ENCODE peak calls at places on chromosomes 13 and 19, in ten cellular contexts. E, G, W, Y, T, Z, M, X, P and L are unnamed samples.

GRCh38 chr13:39870197-39870746 is 214.8 kb downstream of the COG6 start:
- DNase-seq in M (no peak), Z (no peak), G (no peak), Y (no peak), W (no peak), E (no peak), X (no peak), T (no peak), P (no peak), L (no peak)

GRCh38 chr19:5908773-5909442 is 4.2 kb downstream of the VMAC start:
- DNase-seq in E (no peak), M (no peak), X (no peak), T (no peak), P (no peak), Y (no peak), Z (no peak), W (no peak), G (peak; percentile 75), L (peak; percentile 32)

GRCh38 chr19:57559008-57559403 is 657 bp downstream of the ZNF550 start:
- DNase-seq in G (no peak), E (no peak), X (peak; percentile 31), Y (peak; percentile 72), M (peak; percentile 30), P (peak; percentile 14), T (peak; percentile 23), Z (peak; percentile 21), W (peak; percentile 35), L (peak; percentile 33)

GRCh38 chr13:48542581-48543341 is 9.9 kb upstream of the RCBTB2 start:
- DNase-seq in M (peak; percentile 52), G (no peak), W (peak; percentile 56), E (peak; percentile 16), Z (peak; percentile 46), X (peak; percentile 66), Y (no peak), T (peak; percentile 45), P (peak; percentile 70), L (peak; percentile 29)

GRCh38 chr13:33678906-33679657 is 138.9 kb upstream of the RFC3 start:
- DNase-seq in P (peak; percentile 75), Z (peak; percentile 79), G (no peak), Y (peak; percentile 84), M (no peak), X (peak; percentile 60), W (peak; percentile 94), E (peak; percentile 1), T (peak; percentile 45), L (no peak)

GRCh38 chr13:51645154-51645650 is 60.9 kb downstream of the WDFY2 start:
- DNase-seq in M (no peak), P (no peak), G (no peak), X (no peak), Z (peak; percentile 47), W (peak; percentile 91), Y (no peak), T (no peak), E (peak; percentile 57), L (no peak)

GRCh38 chr13:94329754-94330551 is 149.5 kb downstream of the DCT start:
- DNase-seq in G (no peak), Z (peak; percentile 42), T (no peak), P (no peak), W (peak; percentile 96), M (no peak), E (peak; percentile 95), Y (no peak), X (no peak), L (peak; percentile 22)

GRCh38 chr13:28237944-28238343 is 99.6 kb downstream of the PAN3 start:
- DNase-seq in Z (no peak), W (no peak), G (no peak), T (no peak), E (no peak), X (no peak), Y (no peak), P (no peak), M (no peak), L (no peak)

GRCh38 chr19:27672309-27673047 is 1540.5 kb downstream of the UQCRFS1 start:
- DNase-seq in G (peak; percentile 7), M (no peak), P (peak; percentile 56), T (no peak), W (no peak), Z (no peak), Y (no peak), X (no peak), E (no peak), L (no peak)

GRCh38 chr19:10756791-10757190 is 38.9 kb downstream of the DNM2 start:
- DNase-seq in P (no peak), M (no peak), X (no peak), Z (no peak), G (no peak), T (no peak), E (no peak), W (no peak), Y (no peak), L (no peak)
- H3K4me1 ChIP-seq in P (peaks cover 71% of the 10 kb centered on the region), M (no peaks in the 10 kb centered on the region), X (peaks cover 12% of the 10 kb centered on the region), Z (peaks cover 1% of the 10 kb centered on the region), G (no peaks in the 10 kb centered on the region), T (peaks cover 23% of the 10 kb centered on the region), E (no peaks in the 10 kb centered on the region), W (no peaks in the 10 kb centered on the region), Y (peaks cover 91% of the 10 kb centered on the region), L (no peaks in the 10 kb centered on the region)

GRCh38 chr13:99311137-99311536 is 3.9 kb upstream of the GPR183 start:
- DNase-seq in M (peak; percentile 35), Y (no peak), P (no peak), Z (no peak), G (no peak), T (no peak), X (no peak), E (peak; percentile 49), W (no peak), L (no peak)

GRCh38 chr13:99307648-99308339 is 595 bp upstream of the GPR183 start:
- DNase-seq in Z (peak; percentile 63), W (peak; percentile 61), G (no peak), Y (no peak), T (no peak), P (no peak), M (no peak), E (peak; percentile 83), X (no peak), L (peak; percentile 30)

GRCh38 chr13:99307247-99307646 is at the start of gene GPR183:
- DNase-seq in M (no peak), Z (no peak), E (peak; percentile 43), X (no peak), G (no peak), P (no peak), Y (no peak), W (no peak), T (no peak), L (no peak)

GRCh38 chr13:99310382-99311031 is 3.3 kb upstream of the GPR183 start:
- DNase-seq in X (no peak), P (no peak), T (no peak), Y (no peak), G (no peak), E (peak; percentile 93), Z (no peak), W (peak; percentile 54), M (no peak), L (no peak)

DNA sequence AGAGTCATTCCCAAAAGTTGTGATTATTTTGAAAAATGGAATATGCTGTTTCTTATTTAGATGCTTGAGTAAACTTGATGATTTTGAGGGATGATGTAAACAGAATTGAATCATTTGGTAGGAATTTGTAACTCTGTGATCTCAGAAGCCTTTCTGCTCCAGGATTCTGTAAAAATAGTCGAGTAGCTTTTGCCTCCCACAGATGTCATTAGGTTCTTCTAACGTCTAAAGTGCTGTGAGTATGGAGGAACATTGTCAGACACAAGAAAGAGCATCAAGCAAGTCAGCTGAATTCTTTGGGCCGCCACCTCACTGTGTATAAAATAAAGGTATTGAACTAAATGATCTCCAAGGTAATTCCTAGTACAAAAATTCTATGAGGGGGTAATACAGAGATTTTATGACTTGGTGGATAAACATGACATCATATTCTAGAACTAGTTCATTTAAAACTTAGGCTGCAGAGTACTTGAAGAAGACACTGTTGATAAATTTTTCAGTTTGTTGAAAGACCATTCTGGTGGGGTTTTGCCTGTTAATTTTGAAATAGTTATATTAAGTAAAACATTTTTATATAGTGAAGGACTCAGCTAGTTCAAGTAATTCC is 1.4 kb upstream of the GPR183 start:
- DNase-seq in Y (no peak), W (peak; percentile 48), Z (no peak), T (no peak), E (peak; percentile 63), X (no peak), G (no peak), M (no peak), P (no peak), L (no peak)
- H3K27ac ChIP-seq in Y (peak overlapping the region; percentile 76), W (peak overlapping the region; percentile 98), Z (peak overlapping the region; percentile 68), T (no peak overlapping the region), E (no peak overlapping the region), X (no peak overlapping the region), G (no peak overlapping the region), M (no peak overlapping the region), P (peak overlapping the region; percentile 46), L (no peak overlapping the region)

GRCh38 chr19:48629599-48630288 is 7.4 kb downstream of the DBP start:
- DNase-seq in X (peak; percentile 65), E (no peak), G (peak; percentile 82), Y (peak; percentile 82), W (peak; percentile 85), M (peak; percentile 99), T (peak; percentile 92), P (no peak), Z (peak; percentile 79), L (no peak)
- H3K4me1 ChIP-seq in X (peaks cover 46% of the 10 kb centered on the region), E (peaks cover 37% of the 10 kb centered on the region), G (no peaks in the 10 kb centered on the region), Y (peaks cover 54% of the 10 kb centered on the region), W (peaks cover 16% of the 10 kb centered on the region), M (peaks cover 7% of the 10 kb centered on the region), T (peaks cover 42% of the 10 kb centered on the region), P (peaks cover 61% of the 10 kb centered on the region), Z (peaks cover 44% of the 10 kb centered on the region), L (peaks cover 20% of the 10 kb centered on the region)

GRCh38 chr19:17327068-17327653 is 7.5 kb downstream of the ANO8 start:
- DNase-seq in Z (no peak), W (no peak), P (no peak), T (no peak), X (no peak), Y (no peak), G (no peak), M (no peak), E (no peak), L (no peak)
- H3K27ac ChIP-seq in Z (no peak overlapping the region), W (no peak overlapping the region), P (no peak overlapping the region), T (peak overlapping the region; percentile 73), X (peak overlapping the region; percentile 5), Y (no peak overlapping the region), G (no peak overlapping the region), M (no peak overlapping the region), E (no peak overlapping the region), L (no peak overlapping the region)